ENCODE peak calls at places on chromosomes 7 and 10, in five cellular contexts. One of them, this sample, is unnamed.

GRCh38 chr10:124240721-124241350 is 147.4 kb upstream of the CHST15 start:
- DNase-seq in T1000: no peak
- DNase-seq in hypothalamus: no peak
- DNase-seq in Calu3: no peak
- DNase-seq in EL: no peak
- DNase-seq in this sample: no peak

GRCh38 chr7:92609921-92610518 is 19.8 kb upstream of the FAM133B start:
- DNase-seq in T1000: no peak
- DNase-seq in hypothalamus: no peak
- DNase-seq in Calu3: no peak
- DNase-seq in EL: no peak
- DNase-seq in this sample: no peak

GRCh38 chr10:32112055-32112454 is 55.8 kb upstream of the KIF5B start:
- DNase-seq in T1000: peak; percentile 77
- DNase-seq in hypothalamus: no peak
- DNase-seq in Calu3: peak; percentile 41
- DNase-seq in EL: peak; percentile 89
- DNase-seq in this sample: no peak

GRCh38 chr10:6843477-6843876 is 263.4 kb upstream of the PRKCQ start:
- DNase-seq in T1000: no peak
- DNase-seq in hypothalamus: peak; percentile 22
- DNase-seq in Calu3: no peak
- DNase-seq in EL: no peak
- DNase-seq in this sample: no peak

GRCh38 chr7:24721378-24722030 is 35.8 kb downstream of the GSDME start:
- DNase-seq in T1000: no peak
- DNase-seq in hypothalamus: no peak
- DNase-seq in Calu3: peak; percentile 43
- DNase-seq in EL: no peak
- DNase-seq in this sample: no peak

GRCh38 chr10:47233631-47234030 is 66.4 kb upstream of the GDF10 start:
- DNase-seq in T1000: no peak
- DNase-seq in hypothalamus: no peak
- DNase-seq in Calu3: no peak
- DNase-seq in EL: no peak
- DNase-seq in this sample: no peak

GRCh38 chr10:117131390-117132327 is 6.4 kb downstream of the VAX1 start:
- DNase-seq in T1000: no peak
- DNase-seq in hypothalamus: no peak
- DNase-seq in Calu3: no peak
- DNase-seq in EL: no peak
- DNase-seq in this sample: no peak

GRCh38 chr7:33145174-33145573 is 15.8 kb downstream of the BBS9 start:
- DNase-seq in T1000: no peak
- DNase-seq in hypothalamus: no peak
- DNase-seq in Calu3: no peak
- DNase-seq in EL: no peak
- DNase-seq in this sample: no peak

GRCh38 chr10:11344550-11344949 is 266.9 kb downstream of the USP6NL start:
- DNase-seq in T1000: no peak
- DNase-seq in hypothalamus: no peak
- DNase-seq in Calu3: no peak
- DNase-seq in EL: no peak
- DNase-seq in this sample: no peak

GRCh38 chr10:61588770-61589211 is 73.9 kb upstream of the CABCOCO1 start:
- DNase-seq in T1000: no peak
- DNase-seq in hypothalamus: no peak
- DNase-seq in Calu3: no peak
- DNase-seq in EL: peak; percentile 43
- DNase-seq in this sample: no peak

GRCh38 chr10:110212119-110213006 is 5.0 kb downstream of the MXI1 start:
- DNase-seq in T1000: no peak
- DNase-seq in hypothalamus: no peak
- DNase-seq in Calu3: no peak
- DNase-seq in EL: no peak
- DNase-seq in this sample: no peak

GRCh38 chr10:124138195-124138882 is 44.9 kb upstream of the CHST15 start:
- DNase-seq in T1000: no peak
- DNase-seq in hypothalamus: no peak
- DNase-seq in Calu3: no peak
- DNase-seq in EL: no peak
- DNase-seq in this sample: no peak

GRCh38 chr7:18408461-18408860 is 87.1 kb upstream of the HDAC9 start:
- DNase-seq in T1000: no peak
- DNase-seq in hypothalamus: no peak
- DNase-seq in Calu3: no peak
- DNase-seq in EL: peak; percentile 89
- DNase-seq in this sample: no peak

GRCh38 chr10:43075612-43076003 is 1.3 kb upstream of the RET start:
- DNase-seq in T1000: no peak
- DNase-seq in hypothalamus: no peak
- DNase-seq in Calu3: peak; percentile 30
- DNase-seq in EL: no peak
- DNase-seq in this sample: no peak

GRCh38 chr10:72732521-72732920 is 40.6 kb downstream of the MCU start:
- DNase-seq in T1000: no peak
- DNase-seq in hypothalamus: no peak
- DNase-seq in Calu3: no peak
- DNase-seq in EL: no peak
- DNase-seq in this sample: no peak

GRCh38 chr7:79837915-79838314 is 296.7 kb upstream of the GNAI1 start:
- DNase-seq in T1000: no peak
- DNase-seq in hypothalamus: no peak
- DNase-seq in Calu3: no peak
- DNase-seq in EL: no peak
- DNase-seq in this sample: no peak

GRCh38 chr10:28305551-28305950 is 2.7 kb upstream of the MPP7 start:
- DNase-seq in T1000: no peak
- DNase-seq in hypothalamus: no peak
- DNase-seq in Calu3: no peak
- DNase-seq in EL: no peak
- DNase-seq in this sample: no peak

GRCh38 chr7:76071316-76072242 is 23.7 kb downstream of the MDH2 start:
- DNase-seq in T1000: no peak
- DNase-seq in hypothalamus: no peak
- DNase-seq in Calu3: no peak
- DNase-seq in EL: no peak
- DNase-seq in this sample: no peak

GRCh38 chr10:126331101-126331500 is 57.2 kb downstream of the ADAM12 start:
- DNase-seq in T1000: no peak
- DNase-seq in hypothalamus: no peak
- DNase-seq in Calu3: no peak
- DNase-seq in EL: peak; percentile 73
- DNase-seq in this sample: no peak

GRCh38 chr10:127774771-127775559 is 38.0 kb downstream of the FOXI2 start:
- DNase-seq in T1000: no peak
- DNase-seq in hypothalamus: no peak
- DNase-seq in Calu3: peak; percentile 28
- DNase-seq in EL: no peak
- DNase-seq in this sample: no peak

GRCh38 chr7:1121476-1121875 is 33.6 kb downstream of the GPER1 start:
- DNase-seq in T1000: no peak
- DNase-seq in hypothalamus: no peak
- DNase-seq in Calu3: no peak
- DNase-seq in EL: no peak
- DNase-seq in this sample: no peak

GRCh38 chr10:15718495-15719061 is 1.1 kb downstream of the ITGA8 start:
- DNase-seq in T1000: no peak
- DNase-seq in hypothalamus: no peak
- DNase-seq in Calu3: no peak
- DNase-seq in EL: no peak
- DNase-seq in this sample: no peak

GRCh38 chr7:116780966-116781365 is 81.4 kb upstream of the CAPZA2 start:
- DNase-seq in T1000: no peak
- DNase-seq in hypothalamus: no peak
- DNase-seq in Calu3: peak; percentile 78
- DNase-seq in EL: no peak
- DNase-seq in this sample: no peak

GRCh38 chr7:128172151-128172550 is 68.9 kb upstream of the LEP start:
- DNase-seq in T1000: no peak
- DNase-seq in hypothalamus: no peak
- DNase-seq in Calu3: no peak
- DNase-seq in EL: no peak
- DNase-seq in this sample: no peak

This sample was measured in amygdala.